ENCODE peak calls at places on chromosomes 12 and 14, in nine cellular contexts. M, L, T, N, Y, C, Q, K and P are unnamed samples.

GRCh38 chr14:31787377-31787776 is 226.2 kb downstream of the NUBPL start:
- DNase-seq in M (no peak), L (no peak), T (no peak), N (no peak), Y (no peak), C (no peak), Q (no peak), K (no peak), P (no peak)

GRCh38 chr14:23614395-23614828 is 21.8 kb upstream of the DHRS2 start:
- DNase-seq in M (no peak), L (no peak), T (no peak), N (no peak), Y (no peak), C (no peak), Q (no peak), K (no peak), P (no peak)

GRCh38 chr14:24443053-24443683 is 592 bp upstream of the SDR39U1 start:
- DNase-seq in M (no peak), L (no peak), T (no peak), N (no peak), Y (no peak), C (no peak), Q (no peak), K (no peak), P (no peak)

GRCh38 chr14:23441076-23441475 is 5.6 kb upstream of the MYH7 start:
- DNase-seq in M (no peak), L (no peak), T (no peak), N (no peak), Y (no peak), C (no peak), Q (no peak), K (no peak), P (no peak)

GRCh38 chr12:52691076-52691764 is 11.0 kb upstream of the KRT1 start:
- DNase-seq in M (peak), L (peak), T (no peak), N (no peak), Y (peak), C (peak), Q (no peak), K (no peak), P (no peak)

GRCh38 chr14:80546056-80546854 is 335.0 kb upstream of the DIO2 start:
- DNase-seq in M (no peak), L (no peak), T (no peak), N (no peak), Y (no peak), C (no peak), Q (no peak), K (no peak), P (no peak)

GRCh38 chr12:125100551-125101434 is 35.6 kb downstream of the AACS start:
- DNase-seq in M (no peak), L (no peak), T (no peak), N (no peak), Y (no peak), C (no peak), Q (no peak), K (no peak), P (no peak)

GRCh38 chr12:87332987-87333761 is 696.0 kb downstream of the C12orf50 start:
- DNase-seq in M (no peak), L (no peak), T (no peak), N (no peak), Y (no peak), C (peak), Q (no peak), K (no peak), P (no peak)

GRCh38 chr12:105253882-105254513 is 18.0 kb upstream of the APPL2 start:
- DNase-seq in M (no peak), L (no peak), T (no peak), N (peak), Y (peak), C (no peak), Q (no peak), K (no peak), P (no peak)

GRCh38 chr12:130198663-130199060 is 36.4 kb downstream of the FZD10 start:
- DNase-seq in M (no peak), L (no peak), T (no peak), N (no peak), Y (no peak), C (no peak), Q (no peak), K (no peak), P (no peak)

GRCh38 chr12:40016960-40017359 is 88.9 kb downstream of the SLC2A13 start:
- DNase-seq in M (no peak), L (no peak), T (no peak), N (no peak), Y (no peak), C (no peak), Q (no peak), K (no peak), P (no peak)

GRCh38 chr14:58807271-58807670 is 169.5 kb downstream of the DACT1 start:
- DNase-seq in M (no peak), L (no peak), T (no peak), N (no peak), Y (no peak), C (no peak), Q (no peak), K (no peak), P (no peak)

GRCh38 chr14:68471964-68472508 is 320.8 kb downstream of the ZFP36L1 start:
- DNase-seq in M (no peak), L (no peak), T (no peak), N (no peak), Y (no peak), C (no peak), Q (no peak), K (no peak), P (no peak)

GRCh38 chr14:100884456-100884855 is 19.1 kb downstream of the RTL1 start:
- DNase-seq in M (no peak), L (no peak), T (no peak), N (no peak), Y (no peak), C (no peak), Q (no peak), K (peak), P (no peak)

GRCh38 chr12:115998119-115998633 is 279.3 kb downstream of the MED13L start:
- DNase-seq in M (peak), L (no peak), T (peak), N (peak), Y (peak), C (no peak), Q (no peak), K (no peak), P (peak)

GRCh38 chr12:126219139-126219538 is 1153.9 kb downstream of the AACS start:
- DNase-seq in M (no peak), L (no peak), T (no peak), N (no peak), Y (no peak), C (no peak), Q (no peak), K (no peak), P (no peak)

GRCh38 chr14:21069388-21070082 is 569 bp upstream of the ARHGEF40 start:
- DNase-seq in M (peak), L (no peak), T (no peak), N (no peak), Y (peak), C (no peak), Q (no peak), K (peak), P (no peak)

GRCh38 chr12:55839345-55840140 is 3.2 kb downstream of the MMP19 start:
- DNase-seq in M (no peak), L (no peak), T (no peak), N (no peak), Y (no peak), C (no peak), Q (no peak), K (no peak), P (no peak)

GRCh38 chr12:115817399-115817798 is 460.1 kb downstream of the MED13L start:
- DNase-seq in M (no peak), L (no peak), T (no peak), N (no peak), Y (no peak), C (peak), Q (no peak), K (no peak), P (no peak)

GRCh38 chr14:64800000-64800399 is 79.7 kb downstream of the SPTB start:
- DNase-seq in M (no peak), L (no peak), T (peak), N (no peak), Y (peak), C (peak), Q (no peak), K (peak), P (no peak)

GRCh38 chr12:26109343-26109841 is 15.4 kb downstream of the BHLHE41 start:
- DNase-seq in M (no peak), L (no peak), T (no peak), N (no peak), Y (no peak), C (peak), Q (peak), K (peak), P (no peak)

GRCh38 chr12:100403446-100403845 is 46.6 kb downstream of the SLC17A8 start:
- DNase-seq in M (no peak), L (no peak), T (no peak), N (no peak), Y (no peak), C (no peak), Q (no peak), K (no peak), P (no peak)

GRCh38 chr14:37195327-37195726 is 2.4 kb upstream of the MIPOL1 start:
- DNase-seq in M (no peak), L (no peak), T (no peak), N (no peak), Y (no peak), C (no peak), Q (no peak), K (no peak), P (no peak)

GRCh38 chr14:42710071-42710470 is 1103.4 kb downstream of the LRFN5 start:
- DNase-seq in M (no peak), L (no peak), T (no peak), N (no peak), Y (no peak), C (no peak), Q (no peak), K (no peak), P (no peak)

GRCh38 chr12:3990356-3990975 is 117.3 kb upstream of the PARP11 start:
- DNase-seq in M (no peak), L (no peak), T (no peak), N (no peak), Y (no peak), C (no peak), Q (no peak), K (no peak), P (no peak)

GRCh38 chr14:65462411-65462810 is 49.9 kb downstream of the FUT8 start:
- DNase-seq in M (no peak), L (no peak), T (no peak), N (no peak), Y (peak), C (no peak), Q (no peak), K (no peak), P (no peak)

GRCh38 chr12:45914090-45914489 is 76.3 kb downstream of the SCAF11 start:
- DNase-seq in M (no peak), L (no peak), T (no peak), N (peak), Y (peak), C (no peak), Q (no peak), K (no peak), P (no peak)